ENCODE peak calls at places on chromosomes 6 and 20, in eight cellular contexts. B is colonic mucosa, Y is GM06990, C is BJ, K is pancreas, G is cardiac muscle cell, A is GM23248, M is fibroblast of lung. L is an unnamed sample. For H3K36me3 and H3K27me3, the result is how much of the 10 kb centered on the place peaks cover.

GRCh38 chr6:37807656-37808055 is 11.9 kb upstream of the ZFAND3 start:
- DNase-seq in B (no peak), Y (no peak), C (no peak), K (no peak), G (no peak), A (peak), M (no peak), L (no peak)

GRCh38 chr6:5302995-5303622 is 41.8 kb downstream of the FARS2 start:
- DNase-seq in B (peak), Y (peak), C (no peak), K (peak), G (peak), A (peak), M (no peak), L (peak)

GRCh38 chr6:128365520-128366160 is 154.8 kb downstream of the PTPRK start:
- DNase-seq in B (peak), Y (no peak), C (no peak), K (no peak), G (no peak), A (no peak), M (no peak), L (no peak)

GRCh38 chr20:1874534-1875168 is 20.6 kb upstream of the SIRPA start:
- DNase-seq in B (peak), Y (no peak), C (no peak), K (no peak), G (peak), A (no peak), M (no peak), L (no peak)

GRCh38 chr6:108800510-108800909 is 47.7 kb upstream of the ARMC2 start:
- DNase-seq in B (no peak), Y (no peak), C (no peak), K (no peak), G (peak), A (peak), M (no peak), L (no peak)

GRCh38 chr6:106511274-106512047 is 117.8 kb downstream of the RTN4IP1 start:
- DNase-seq in B (peak), Y (peak), C (no peak), K (peak), G (peak), A (peak), M (peak), L (no peak)

GRCh38 chr6:835476-836160 is 142.7 kb upstream of the EXOC2 start:
- DNase-seq in B (no peak), Y (no peak), C (no peak), K (no peak), G (no peak), A (no peak), M (no peak), L (no peak)

GRCh38 chr20:52637201-52637600 is 335.0 kb upstream of the TSHZ2 start:
- DNase-seq in B (no peak), Y (no peak), C (no peak), K (no peak), G (no peak), A (no peak), M (no peak), L (no peak)

GRCh38 chr20:15200139-15200538 is 862.7 kb upstream of the FLRT3 start:
- DNase-seq in B (no peak), Y (peak), C (no peak), K (no peak), G (no peak), A (peak), M (no peak), L (no peak)

GRCh38 chr6:118799826-118800225 is 94.1 kb upstream of the ASF1A start:
- DNase-seq in B (no peak), Y (no peak), C (no peak), K (no peak), G (no peak), A (no peak), M (no peak), L (no peak)

GRCh38 chr6:134910596-134910935 is 39.3 kb downstream of the ALDH8A1 start:
- DNase-seq in B (no peak), Y (no peak), C (no peak), K (no peak), G (no peak), A (no peak), M (no peak), L (no peak)

GRCh38 chr6:160226118-160226541 is 32.5 kb downstream of the SLC22A2 start:
- DNase-seq in B (no peak), Y (no peak), C (no peak), K (no peak), G (peak), A (no peak), M (no peak), L (no peak)

GRCh38 chr6:168124161-168124560 is 45.1 kb upstream of the FRMD1 start:
- DNase-seq in B (peak), Y (no peak), C (no peak), K (no peak), G (no peak), A (no peak), M (no peak), L (no peak)

GRCh38 chr20:57476073-57476526 is 48.8 kb downstream of the CTCFL start:
- DNase-seq in B (no peak), Y (peak), C (no peak), K (no peak), G (no peak), A (no peak), M (no peak), L (no peak)

GRCh38 chr6:160248538-160248937 is 10.1 kb downstream of the SLC22A2 start:
- DNase-seq in B (no peak), Y (no peak), C (no peak), K (no peak), G (no peak), A (peak), M (no peak), L (no peak)

GRCh38 chr20:24149881-24150307 is 161.3 kb upstream of the GGTLC1 start:
- DNase-seq in B (no peak), Y (no peak), C (no peak), K (peak), G (peak), A (peak), M (no peak), L (no peak)

DNA sequence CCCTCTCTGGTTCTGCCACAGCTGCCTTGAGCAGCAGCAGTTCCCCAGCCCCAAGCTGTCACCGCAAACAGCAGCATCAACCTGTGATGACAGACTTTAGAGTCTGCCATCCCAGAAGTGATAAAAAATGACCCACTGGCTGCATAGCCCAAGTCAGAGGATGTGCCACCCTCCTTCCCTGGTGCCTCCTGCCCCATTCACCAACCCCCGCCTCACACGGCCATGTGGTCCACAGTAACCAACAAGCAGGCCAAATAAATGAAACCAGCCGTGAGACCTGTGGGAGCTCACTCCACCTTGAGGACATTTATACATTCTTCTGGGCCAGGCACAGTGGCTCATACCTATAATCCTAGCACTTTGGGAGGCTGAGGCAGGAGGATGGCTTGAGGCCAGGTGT is 98.2 kb downstream of the PRND start:
- DNase-seq in B (no peak), Y (no peak), C (no peak), K (no peak), G (no peak), A (no peak), M (no peak), L (no peak)
- H3K36me3 ChIP-seq in B (under half), Y (under half), C (under half), K (under half), G (under half), A (under half), M (under half), L (under half)

GRCh38 chr20:36392989-36393388 is 86.8 kb downstream of the DLGAP4 start:
- DNase-seq in B (no peak), Y (no peak), C (no peak), K (no peak), G (no peak), A (no peak), M (no peak), L (no peak)
- H3K27me3 ChIP-seq in B (under half), Y (under half), C (under half), K (under half), G (under half), A (under half), M (under half), L (under half)

GRCh38 chr20:61584851-61585250 is 332.8 kb downstream of the CDH4 start:
- DNase-seq in B (no peak), Y (no peak), C (no peak), K (peak), G (no peak), A (no peak), M (no peak), L (no peak)
- H3K4me3 ChIP-seq in B (no peak), Y (no peak), C (no peak), K (no peak), G (no peak), A (no peak), M (no peak), L (no peak)

DNA sequence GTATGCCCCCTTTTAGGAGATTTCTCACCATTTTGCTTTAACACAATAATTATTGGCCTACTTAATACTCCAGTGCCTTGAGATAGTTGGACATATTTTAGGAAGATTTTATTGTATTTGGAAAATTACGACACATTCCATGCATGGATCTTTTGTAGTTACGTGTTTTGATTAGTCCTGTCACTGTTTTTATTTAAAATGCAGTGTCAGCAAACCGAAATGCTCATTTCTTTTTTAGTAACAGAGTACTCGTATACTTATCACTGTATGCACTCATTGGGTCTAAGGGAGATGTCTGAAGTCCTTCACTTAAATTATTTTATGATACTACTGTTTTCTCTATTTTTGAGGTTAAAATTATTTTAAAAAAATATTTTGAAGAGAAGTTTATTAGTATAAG is 153.8 kb downstream of the QKI start:
- DNase-seq in B (no peak), Y (no peak), C (no peak), K (no peak), G (no peak), A (no peak), M (no peak), L (no peak)
- H3K36me3 ChIP-seq in B (under half), Y (under half), C (under half), K (under half), G (half or more), A (under half), M (under half), L (under half)

DNA sequence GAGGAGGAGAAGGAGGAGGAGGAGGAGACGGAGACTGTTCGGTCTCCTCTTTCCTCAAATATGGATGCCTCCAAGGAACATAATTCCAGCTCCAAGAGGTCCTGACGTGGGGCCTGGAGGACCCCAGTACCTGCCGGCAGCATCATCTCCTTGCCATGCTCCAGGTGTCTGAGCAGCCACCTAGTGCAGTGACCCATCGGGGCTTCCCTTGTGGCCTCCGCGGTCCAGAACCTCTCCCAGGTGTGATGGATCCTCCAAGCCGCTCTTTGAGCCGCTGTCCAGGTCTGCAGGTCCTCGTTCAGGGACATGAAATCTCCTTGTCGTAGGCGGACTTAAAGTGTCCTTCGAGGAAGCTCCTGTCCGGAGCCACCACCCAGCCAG is 35.8 kb upstream of the HLA-C start:
- DNase-seq in B (no peak), Y (no peak), C (no peak), K (no peak), G (no peak), A (no peak), M (no peak), L (no peak)
- H3K27me3 ChIP-seq in B (under half), Y (under half), C (under half), K (under half), G (under half), A (under half), M (under half), L (under half)

GRCh38 chr20:51021067-51022025 is 1.6 kb downstream of the KCNG1 start:
- DNase-seq in B (no peak), Y (no peak), C (no peak), K (no peak), G (peak), A (no peak), M (peak), L (no peak)

GRCh38 chr20:51020657-51021056 is 2.2 kb downstream of the KCNG1 start:
- DNase-seq in B (no peak), Y (no peak), C (no peak), K (no peak), G (no peak), A (no peak), M (no peak), L (no peak)

GRCh38 chr20:51022227-51022802 is 592 bp downstream of the KCNG1 start:
- DNase-seq in B (no peak), Y (no peak), C (no peak), K (no peak), G (no peak), A (no peak), M (no peak), L (no peak)

GRCh38 chr20:51017313-51017712 is 5.6 kb downstream of the KCNG1 start:
- DNase-seq in B (no peak), Y (no peak), C (no peak), K (no peak), G (no peak), A (no peak), M (no peak), L (no peak)

DNA sequence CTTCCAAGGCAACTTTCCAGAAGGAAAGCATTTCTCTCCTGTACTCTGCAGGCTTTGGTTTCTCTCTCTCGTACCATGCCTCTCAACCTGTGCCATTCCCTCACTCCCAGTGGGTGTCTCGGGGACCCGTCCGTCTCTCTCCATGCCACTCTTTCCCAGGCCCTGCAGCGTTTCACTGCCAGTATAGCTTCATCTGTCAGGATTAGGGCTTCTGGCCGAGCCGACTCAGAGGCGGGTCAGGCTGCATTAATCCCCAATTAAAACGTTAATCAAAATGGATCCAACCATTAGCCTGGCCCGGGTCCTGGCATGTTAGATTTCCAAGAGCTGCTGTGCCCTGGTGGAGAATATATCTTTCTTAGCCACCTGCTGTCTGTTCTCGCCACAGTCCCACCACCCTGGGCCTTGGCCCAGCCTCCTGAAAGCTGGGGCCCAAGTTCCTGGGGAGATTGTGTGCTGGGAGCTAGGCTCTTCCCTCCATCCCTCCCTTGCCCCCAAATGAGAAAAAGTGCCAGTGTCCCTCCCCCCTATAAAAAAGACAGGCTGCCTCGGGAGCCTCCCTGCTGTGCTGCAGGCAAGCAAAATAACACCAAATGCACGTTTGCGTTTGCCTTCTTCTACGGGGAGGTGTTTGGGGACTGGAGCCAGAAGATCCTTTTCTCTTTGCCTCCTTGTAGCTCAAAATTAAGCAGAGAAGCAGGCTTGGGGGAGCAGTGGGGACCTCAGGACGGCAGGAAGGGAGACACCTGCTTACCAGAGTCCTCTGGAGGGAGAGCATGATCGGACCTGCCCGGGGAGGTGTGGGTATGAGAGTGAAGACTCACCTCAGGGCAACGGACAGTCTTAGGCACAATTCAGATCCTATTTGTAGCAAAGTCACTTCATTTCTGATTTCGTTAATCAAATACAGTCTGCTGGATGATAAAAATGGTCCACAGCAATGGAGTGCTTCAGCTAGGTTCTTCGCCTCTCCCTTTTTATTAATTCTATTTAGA is 3.0 kb downstream of the KCNG1 start:
- DNase-seq in B (no peak), Y (no peak), C (no peak), K (no peak), G (no peak), A (no peak), M (no peak), L (no peak)
- H3K4me3 ChIP-seq in B (no peak), Y (no peak), C (no peak), K (no peak), G (no peak), A (no peak), M (no peak), L (no peak)

GRCh38 chr6:158610319-158610968 is 34.1 kb downstream of the DYNLT1 start:
- DNase-seq in B (peak), Y (no peak), C (no peak), K (no peak), G (no peak), A (no peak), M (no peak), L (no peak)

GRCh38 chr6:158606935-158607334 is 37.6 kb downstream of the DYNLT1 start:
- DNase-seq in B (no peak), Y (no peak), C (no peak), K (no peak), G (no peak), A (no peak), M (no peak), L (no peak)

GRCh38 chr6:158607411-158608170 is 37.0 kb downstream of the DYNLT1 start:
- DNase-seq in B (no peak), Y (no peak), C (no peak), K (no peak), G (no peak), A (peak), M (peak), L (no peak)

GRCh38 chr6:158609455-158610155 is 34.9 kb downstream of the DYNLT1 start:
- DNase-seq in B (peak), Y (no peak), C (no peak), K (no peak), G (no peak), A (no peak), M (no peak), L (no peak)

DNA sequence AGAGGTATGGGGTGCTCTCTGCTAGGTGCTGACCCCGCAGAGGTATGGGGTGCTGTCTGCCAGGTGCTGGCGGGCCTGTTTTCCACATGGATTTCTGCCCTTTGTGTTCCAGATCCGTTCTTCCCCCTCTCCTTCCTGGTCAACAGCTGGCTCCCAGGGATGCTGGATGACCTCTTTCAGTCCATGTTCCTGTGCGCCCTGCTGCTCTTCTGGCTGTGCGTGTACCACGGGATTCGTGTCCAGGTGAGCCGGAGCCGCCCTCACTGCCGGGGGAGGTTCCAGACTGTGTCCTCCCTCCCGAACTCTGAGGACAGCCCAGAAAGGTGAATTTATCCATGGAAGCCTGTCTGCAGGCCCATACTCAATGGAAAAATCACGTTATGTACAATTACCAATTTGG is 36.3 kb downstream of the DYNLT1 start:
- DNase-seq in B (no peak), Y (no peak), C (no peak), K (no peak), G (no peak), A (no peak), M (no peak), L (no peak)
- H3K36me3 ChIP-seq in B (under half), Y (under half), C (under half), K (under half), G (under half), A (under half), M (under half), L (under half)

L was measured in iPS DF 6.9.